ENCODE peak calls at places on chromosomes 1 and 21, in eight cellular contexts. One of them, this sample, is unnamed.

GRCh38 chr1:41658444-41659158 is 174.1 kb upstream of the EDN2 start:
- DNase-seq in heart left ventricle: no peak
- DNase-seq in Calu3: no peak
- DNase-seq in GM23338: no peak
- DNase-seq in astrocyte of the cerebellum: no peak
- DNase-seq in naive thymus-derived CD4-positive, alpha-beta T cell: no peak
- DNase-seq in memory B cell: no peak
- DNase-seq in A549: no peak
- DNase-seq in this sample: no peak

GRCh38 chr1:169484107-169484506 is 1.6 kb downstream of the SLC19A2 start:
- DNase-seq in heart left ventricle: no peak
- DNase-seq in Calu3: no peak
- DNase-seq in GM23338: peak; percentile 35
- DNase-seq in astrocyte of the cerebellum: no peak
- DNase-seq in naive thymus-derived CD4-positive, alpha-beta T cell: no peak
- DNase-seq in memory B cell: no peak
- DNase-seq in A549: no peak
- DNase-seq in this sample: no peak

GRCh38 chr1:66239834-66240233 is 294.1 kb upstream of the SGIP1 start:
- DNase-seq in heart left ventricle: no peak
- DNase-seq in Calu3: no peak
- DNase-seq in GM23338: peak; percentile 73
- DNase-seq in astrocyte of the cerebellum: no peak
- DNase-seq in naive thymus-derived CD4-positive, alpha-beta T cell: no peak
- DNase-seq in memory B cell: no peak
- DNase-seq in A549: no peak
- DNase-seq in this sample: no peak

GRCh38 chr1:212294983-212295382 is 9.8 kb downstream of the PPP2R5A start:
- DNase-seq in heart left ventricle: no peak
- DNase-seq in Calu3: no peak
- DNase-seq in GM23338: no peak
- DNase-seq in astrocyte of the cerebellum: no peak
- DNase-seq in naive thymus-derived CD4-positive, alpha-beta T cell: no peak
- DNase-seq in memory B cell: no peak
- DNase-seq in A549: no peak
- DNase-seq in this sample: no peak

GRCh38 chr1:181033799-181034391 is at the start of gene MR1:
- DNase-seq in heart left ventricle: no peak
- DNase-seq in Calu3: peak; percentile 45
- DNase-seq in GM23338: peak; percentile 61
- DNase-seq in astrocyte of the cerebellum: peak; percentile 41
- DNase-seq in naive thymus-derived CD4-positive, alpha-beta T cell: peak; percentile 92
- DNase-seq in memory B cell: peak; percentile 34
- DNase-seq in A549: peak; percentile 71
- DNase-seq in this sample: peak; percentile 62

GRCh38 chr21:43734131-43734634 is 15.3 kb downstream of the PDXK start:
- DNase-seq in heart left ventricle: no peak
- DNase-seq in Calu3: peak; percentile 15
- DNase-seq in GM23338: no peak
- DNase-seq in astrocyte of the cerebellum: no peak
- DNase-seq in naive thymus-derived CD4-positive, alpha-beta T cell: no peak
- DNase-seq in memory B cell: no peak
- DNase-seq in A549: no peak
- DNase-seq in this sample: no peak

GRCh38 chr1:94094466-94095111 is 26.4 kb downstream of the ABCA4 start:
- DNase-seq in heart left ventricle: peak; percentile 86
- DNase-seq in Calu3: no peak
- DNase-seq in GM23338: no peak
- DNase-seq in astrocyte of the cerebellum: peak; percentile 89
- DNase-seq in naive thymus-derived CD4-positive, alpha-beta T cell: no peak
- DNase-seq in memory B cell: no peak
- DNase-seq in A549: no peak
- DNase-seq in this sample: no peak

GRCh38 chr1:177017453-177017852 is 147.1 kb downstream of the ASTN1 start:
- DNase-seq in heart left ventricle: no peak
- DNase-seq in Calu3: no peak
- DNase-seq in GM23338: no peak
- DNase-seq in astrocyte of the cerebellum: no peak
- DNase-seq in naive thymus-derived CD4-positive, alpha-beta T cell: no peak
- DNase-seq in memory B cell: no peak
- DNase-seq in A549: no peak
- DNase-seq in this sample: no peak

GRCh38 chr21:38839370-38839681 is 33.6 kb downstream of the ETS2 start:
- DNase-seq in heart left ventricle: no peak
- DNase-seq in Calu3: no peak
- DNase-seq in GM23338: no peak
- DNase-seq in astrocyte of the cerebellum: no peak
- DNase-seq in naive thymus-derived CD4-positive, alpha-beta T cell: no peak
- DNase-seq in memory B cell: no peak
- DNase-seq in A549: no peak
- DNase-seq in this sample: no peak

GRCh38 chr1:119103764-119104163 is 36.7 kb downstream of the WARS2 start:
- DNase-seq in heart left ventricle: no peak
- DNase-seq in Calu3: no peak
- DNase-seq in GM23338: no peak
- DNase-seq in astrocyte of the cerebellum: no peak
- DNase-seq in naive thymus-derived CD4-positive, alpha-beta T cell: no peak
- DNase-seq in memory B cell: no peak
- DNase-seq in A549: no peak
- DNase-seq in this sample: no peak

GRCh38 chr1:203065191-203065590 is 20.6 kb downstream of the MYOG start:
- DNase-seq in heart left ventricle: peak; percentile 7
- DNase-seq in Calu3: no peak
- DNase-seq in GM23338: no peak
- DNase-seq in astrocyte of the cerebellum: no peak
- DNase-seq in naive thymus-derived CD4-positive, alpha-beta T cell: no peak
- DNase-seq in memory B cell: no peak
- DNase-seq in A549: no peak
- DNase-seq in this sample: no peak

GRCh38 chr1:34985063-34985770 is at the start of gene TMEM35B:
- DNase-seq in heart left ventricle: peak; percentile 76
- DNase-seq in Calu3: peak; percentile 74
- DNase-seq in GM23338: peak; percentile 77
- DNase-seq in astrocyte of the cerebellum: no peak
- DNase-seq in naive thymus-derived CD4-positive, alpha-beta T cell: peak; percentile 81
- DNase-seq in memory B cell: peak; percentile 74
- DNase-seq in A549: peak; percentile 34
- DNase-seq in this sample: peak; percentile 29

GRCh38 chr1:189962171-189962570 is 515.5 kb downstream of the BRINP3 start:
- DNase-seq in heart left ventricle: no peak
- DNase-seq in Calu3: no peak
- DNase-seq in GM23338: no peak
- DNase-seq in astrocyte of the cerebellum: peak; percentile 76
- DNase-seq in naive thymus-derived CD4-positive, alpha-beta T cell: no peak
- DNase-seq in memory B cell: no peak
- DNase-seq in A549: no peak
- DNase-seq in this sample: no peak

GRCh38 chr1:214476229-214476957 is 75.0 kb downstream of the PTPN14 start:
- DNase-seq in heart left ventricle: peak; percentile 26
- DNase-seq in Calu3: peak; percentile 56
- DNase-seq in GM23338: no peak
- DNase-seq in astrocyte of the cerebellum: no peak
- DNase-seq in naive thymus-derived CD4-positive, alpha-beta T cell: no peak
- DNase-seq in memory B cell: no peak
- DNase-seq in A549: no peak
- DNase-seq in this sample: no peak

GRCh38 chr1:227215863-227216510 is 102.3 kb downstream of the CDC42BPA start:
- DNase-seq in heart left ventricle: no peak
- DNase-seq in Calu3: no peak
- DNase-seq in GM23338: no peak
- DNase-seq in astrocyte of the cerebellum: no peak
- DNase-seq in naive thymus-derived CD4-positive, alpha-beta T cell: no peak
- DNase-seq in memory B cell: no peak
- DNase-seq in A549: no peak
- DNase-seq in this sample: no peak

GRCh38 chr1:199907361-199907760 is 120.1 kb upstream of the NR5A2 start:
- DNase-seq in heart left ventricle: no peak
- DNase-seq in Calu3: no peak
- DNase-seq in GM23338: no peak
- DNase-seq in astrocyte of the cerebellum: no peak
- DNase-seq in naive thymus-derived CD4-positive, alpha-beta T cell: no peak
- DNase-seq in memory B cell: no peak
- DNase-seq in A549: no peak
- DNase-seq in this sample: no peak

GRCh38 chr1:2112280-2112701 is 62.1 kb downstream of the PRKCZ start:
- DNase-seq in heart left ventricle: no peak
- DNase-seq in Calu3: no peak
- DNase-seq in GM23338: no peak
- DNase-seq in astrocyte of the cerebellum: no peak
- DNase-seq in naive thymus-derived CD4-positive, alpha-beta T cell: no peak
- DNase-seq in memory B cell: no peak
- DNase-seq in A549: no peak
- DNase-seq in this sample: no peak

GRCh38 chr1:12615916-12616708 is 1.9 kb downstream of the DHRS3 start:
- DNase-seq in heart left ventricle: peak; percentile 80
- DNase-seq in Calu3: peak; percentile 40
- DNase-seq in GM23338: peak; percentile 94
- DNase-seq in astrocyte of the cerebellum: no peak
- DNase-seq in naive thymus-derived CD4-positive, alpha-beta T cell: no peak
- DNase-seq in memory B cell: no peak
- DNase-seq in A549: no peak
- DNase-seq in this sample: no peak

GRCh38 chr1:181969902-181970301 is 91.6 kb downstream of the ZNF648 start:
- DNase-seq in heart left ventricle: no peak
- DNase-seq in Calu3: no peak
- DNase-seq in GM23338: peak; percentile 88
- DNase-seq in astrocyte of the cerebellum: no peak
- DNase-seq in naive thymus-derived CD4-positive, alpha-beta T cell: no peak
- DNase-seq in memory B cell: no peak
- DNase-seq in A549: no peak
- DNase-seq in this sample: no peak

GRCh38 chr1:185291647-185292046 is 25.4 kb downstream of the IVNS1ABP start:
- DNase-seq in heart left ventricle: no peak
- DNase-seq in Calu3: no peak
- DNase-seq in GM23338: no peak
- DNase-seq in astrocyte of the cerebellum: no peak
- DNase-seq in naive thymus-derived CD4-positive, alpha-beta T cell: no peak
- DNase-seq in memory B cell: no peak
- DNase-seq in A549: no peak
- DNase-seq in this sample: no peak

GRCh38 chr1:115469703-115470476 is 131.8 kb upstream of the NGF start:
- DNase-seq in heart left ventricle: peak; percentile 45
- DNase-seq in Calu3: peak; percentile 75
- DNase-seq in GM23338: peak; percentile 85
- DNase-seq in astrocyte of the cerebellum: no peak
- DNase-seq in naive thymus-derived CD4-positive, alpha-beta T cell: peak; percentile 11
- DNase-seq in memory B cell: no peak
- DNase-seq in A549: peak; percentile 41
- DNase-seq in this sample: no peak

GRCh38 chr1:224488806-224489584 is 54.4 kb upstream of the WDR26 start:
- DNase-seq in heart left ventricle: no peak
- DNase-seq in Calu3: no peak
- DNase-seq in GM23338: peak; percentile 48
- DNase-seq in astrocyte of the cerebellum: no peak
- DNase-seq in naive thymus-derived CD4-positive, alpha-beta T cell: no peak
- DNase-seq in memory B cell: no peak
- DNase-seq in A549: no peak
- DNase-seq in this sample: no peak

GRCh38 chr1:216447898-216448568 is 24.8 kb upstream of the USH2A start:
- DNase-seq in heart left ventricle: no peak
- DNase-seq in Calu3: no peak
- DNase-seq in GM23338: no peak
- DNase-seq in astrocyte of the cerebellum: peak; percentile 16
- DNase-seq in naive thymus-derived CD4-positive, alpha-beta T cell: no peak
- DNase-seq in memory B cell: no peak
- DNase-seq in A549: no peak
- DNase-seq in this sample: peak; percentile 51

GRCh38 chr1:236605030-236605806 is 902 bp upstream of the HEATR1 start:
- DNase-seq in heart left ventricle: no peak
- DNase-seq in Calu3: no peak
- DNase-seq in GM23338: no peak
- DNase-seq in astrocyte of the cerebellum: no peak
- DNase-seq in naive thymus-derived CD4-positive, alpha-beta T cell: no peak
- DNase-seq in memory B cell: no peak
- DNase-seq in A549: no peak
- DNase-seq in this sample: no peak

GRCh38 chr1:233406339-233406960 is 78.9 kb downstream of the MAP3K21 start:
- DNase-seq in heart left ventricle: no peak
- DNase-seq in Calu3: no peak
- DNase-seq in GM23338: no peak
- DNase-seq in astrocyte of the cerebellum: no peak
- DNase-seq in naive thymus-derived CD4-positive, alpha-beta T cell: no peak
- DNase-seq in memory B cell: no peak
- DNase-seq in A549: no peak
- DNase-seq in this sample: no peak

GRCh38 chr1:51768971-51769601 is 109.4 kb downstream of the NRDC start:
- DNase-seq in heart left ventricle: no peak
- DNase-seq in Calu3: peak; percentile 13
- DNase-seq in GM23338: peak; percentile 80
- DNase-seq in astrocyte of the cerebellum: peak; percentile 53
- DNase-seq in naive thymus-derived CD4-positive, alpha-beta T cell: peak; percentile 52
- DNase-seq in memory B cell: no peak
- DNase-seq in A549: peak; percentile 32
- DNase-seq in this sample: no peak

GRCh38 chr1:53376742-53377437 is 49.0 kb upstream of the LRP8 start:
- DNase-seq in heart left ventricle: no peak
- DNase-seq in Calu3: no peak
- DNase-seq in GM23338: peak; percentile 52
- DNase-seq in astrocyte of the cerebellum: no peak
- DNase-seq in naive thymus-derived CD4-positive, alpha-beta T cell: no peak
- DNase-seq in memory B cell: peak; percentile 8
- DNase-seq in A549: no peak
- DNase-seq in this sample: no peak

GRCh38 chr1:1157426-1157913 is 16.2 kb upstream of the TTLL10 start:
- DNase-seq in heart left ventricle: peak; percentile 94
- DNase-seq in Calu3: peak; percentile 89
- DNase-seq in GM23338: peak; percentile 81
- DNase-seq in astrocyte of the cerebellum: peak; percentile 46
- DNase-seq in naive thymus-derived CD4-positive, alpha-beta T cell: peak; percentile 42
- DNase-seq in memory B cell: no peak
- DNase-seq in A549: peak; percentile 75
- DNase-seq in this sample: no peak

GRCh38 chr1:65524931-65525296 is 104.4 kb downstream of the LEPR start:
- DNase-seq in heart left ventricle: no peak
- DNase-seq in Calu3: no peak
- DNase-seq in GM23338: no peak
- DNase-seq in astrocyte of the cerebellum: no peak
- DNase-seq in naive thymus-derived CD4-positive, alpha-beta T cell: no peak
- DNase-seq in memory B cell: no peak
- DNase-seq in A549: no peak
- DNase-seq in this sample: no peak

GRCh38 chr1:11961230-11961629 is 19.0 kb upstream of the MFN2 start:
- DNase-seq in heart left ventricle: no peak
- DNase-seq in Calu3: no peak
- DNase-seq in GM23338: no peak
- DNase-seq in astrocyte of the cerebellum: no peak
- DNase-seq in naive thymus-derived CD4-positive, alpha-beta T cell: no peak
- DNase-seq in memory B cell: no peak
- DNase-seq in A549: no peak
- DNase-seq in this sample: no peak

GRCh38 chr1:234186037-234186688 is 187.1 kb upstream of the COA6 start:
- DNase-seq in heart left ventricle: no peak
- DNase-seq in Calu3: peak; percentile 8
- DNase-seq in GM23338: no peak
- DNase-seq in astrocyte of the cerebellum: peak; percentile 91
- DNase-seq in naive thymus-derived CD4-positive, alpha-beta T cell: no peak
- DNase-seq in memory B cell: no peak
- DNase-seq in A549: peak; percentile 69
- DNase-seq in this sample: no peak

GRCh38 chr1:94048413-94049164 is 72.4 kb downstream of the ABCA4 start:
- DNase-seq in heart left ventricle: no peak
- DNase-seq in Calu3: no peak
- DNase-seq in GM23338: peak; percentile 49
- DNase-seq in astrocyte of the cerebellum: no peak
- DNase-seq in naive thymus-derived CD4-positive, alpha-beta T cell: no peak
- DNase-seq in memory B cell: no peak
- DNase-seq in A549: no peak
- DNase-seq in this sample: no peak

GRCh38 chr1:6130036-6130435 is 50.1 kb downstream of the CHD5 start:
- DNase-seq in heart left ventricle: peak; percentile 5
- DNase-seq in Calu3: no peak
- DNase-seq in GM23338: no peak
- DNase-seq in astrocyte of the cerebellum: no peak
- DNase-seq in naive thymus-derived CD4-positive, alpha-beta T cell: no peak
- DNase-seq in memory B cell: no peak
- DNase-seq in A549: no peak
- DNase-seq in this sample: no peak

GRCh38 chr21:33561373-33561772 is 18.5 kb downstream of the SON start:
- DNase-seq in heart left ventricle: no peak
- DNase-seq in Calu3: no peak
- DNase-seq in GM23338: no peak
- DNase-seq in astrocyte of the cerebellum: no peak
- DNase-seq in naive thymus-derived CD4-positive, alpha-beta T cell: no peak
- DNase-seq in memory B cell: no peak
- DNase-seq in A549: no peak
- DNase-seq in this sample: no peak

This sample was measured in NCI-H2081 treated with DMSO at 0.1 percent for 48 hours.